ENCODE peak calls at places on chromosomes 1 and 21, in four cellular contexts. Z, G, B and A are unnamed samples. For H3K9me3 and H3K36me3, the result is how much of the 10 kb centered on the place peaks cover.

GRCh38 chr21:34186119-34186719 is 112.8 kb downstream of the MRPS6 start:
- DNase-seq in Z (no peak), B (no peak), G (no peak), A (peak)

GRCh38 chr1:175195281-175195680 is 2.7 kb upstream of the KIAA0040 start:
- DNase-seq in B (no peak), Z (no peak), G (no peak), A (no peak)

GRCh38 chr1:39098569-39099250 is 72.6 kb downstream of the NDUFS5 start:
- DNase-seq in G (peak), Z (peak), B (peak), A (peak)

GRCh38 chr1:113021430-113022085 is 51.4 kb upstream of the LRIG2 start:
- DNase-seq in B (no peak), G (peak), Z (no peak), A (no peak)

GRCh38 chr1:198780376-198780775 is 141.5 kb downstream of the PTPRC start:
- DNase-seq in G (no peak), B (no peak), Z (no peak), A (no peak)

GRCh38 chr1:110630770-110631663 is 24.9 kb upstream of the KCNA2 start:
- DNase-seq in Z (peak), B (peak), G (peak), A (peak)

GRCh38 chr1:195999022-195999421 is 609.2 kb downstream of the KCNT2 start:
- DNase-seq in Z (no peak), G (no peak), B (no peak), A (no peak)

GRCh38 chr1:236685917-236686814 is at the start of gene ACTN2:
- DNase-seq in Z (no peak), B (peak), G (peak), A (peak)

GRCh38 chr1:153611356-153611755 is 1.6 kb downstream of the S100A16 start:
- DNase-seq in B (no peak), G (no peak), Z (no peak), A (no peak)

GRCh38 chr1:47216278-47217059 is 15.6 kb downstream of the TAL1 start:
- DNase-seq in G (no peak), B (no peak), Z (no peak), A (no peak)

GRCh38 chr1:160124709-160125478 is 9.3 kb downstream of the ATP1A2 start:
- DNase-seq in G (no peak), Z (peak), B (no peak), A (peak)

GRCh38 chr1:113389953-113390834 is at the start of gene MAGI3:
- DNase-seq in G (peak), B (peak), Z (peak), A (peak)

GRCh38 chr1:227635596-227635995 is 72.2 kb downstream of the ZNF678 start:
- DNase-seq in Z (no peak), G (no peak), B (no peak), A (no peak)
- H3K9me3 ChIP-seq in Z (under half), G (under half), B (under half), A (under half)

GRCh38 chr21:39388038-39388810 is 39.3 kb upstream of the HMGN1 start:
- DNase-seq in Z (peak), B (peak), G (peak), A (peak)
- TF ChIP-seq CTCF in Z (peak), B (peak), G (peak), A (peak)

GRCh38 chr21:39218082-39218409 is 34.8 kb upstream of the PSMG1 start:
- DNase-seq in Z (no peak), G (no peak), B (no peak), A (no peak)
- H3K36me3 ChIP-seq in Z (under half), G (under half), B (under half), A (under half)

GRCh38 chr1:2808386-2808705 is 6.9 kb upstream of the TTC34 start:
- DNase-seq in G (no peak), Z (no peak), B (no peak), A (no peak)
- H3K9me3 ChIP-seq in G (under half), Z (under half), B (under half), A (under half)

GRCh38 chr1:22621761-22622160 is 14.7 kb upstream of the C1QA start:
- DNase-seq in G (no peak), Z (no peak), B (no peak), A (no peak)

GRCh38 chr1:22619808-22620207 is 16.6 kb upstream of the C1QA start:
- DNase-seq in Z (no peak), G (no peak), B (no peak), A (no peak)

GRCh38 chr1:22616571-22616970 is 19.9 kb upstream of the C1QA start:
- DNase-seq in B (no peak), G (no peak), Z (no peak), A (no peak)

GRCh38 chr1:22618056-22618455 is 18.4 kb upstream of the C1QA start:
- DNase-seq in G (no peak), Z (no peak), B (no peak), A (no peak)

DNA sequence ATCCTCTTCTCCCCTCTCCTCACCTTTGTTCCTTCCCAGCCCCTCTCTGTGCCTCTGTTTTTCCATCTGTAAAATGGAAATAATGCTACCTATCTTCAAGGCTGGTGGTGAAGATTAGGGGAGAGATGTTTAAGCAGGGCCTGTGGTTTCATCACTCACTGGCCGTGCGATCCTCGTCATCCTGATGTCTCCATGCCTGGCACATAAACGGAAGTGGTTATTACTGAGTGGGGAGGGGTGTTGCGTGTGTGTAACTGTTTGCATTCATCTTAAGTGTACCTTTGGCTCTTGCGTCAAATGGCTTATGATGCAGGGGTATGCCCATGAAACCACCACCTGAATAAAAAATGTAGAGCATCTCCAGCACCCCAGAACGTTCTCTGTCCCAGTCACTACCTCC is 17.2 kb upstream of the C1QA start:
- DNase-seq in G (no peak), Z (no peak), B (no peak), A (no peak)
- TF ChIP-seq CTCF in G (no peak), Z (no peak), B (no peak), A (no peak)

DNA sequence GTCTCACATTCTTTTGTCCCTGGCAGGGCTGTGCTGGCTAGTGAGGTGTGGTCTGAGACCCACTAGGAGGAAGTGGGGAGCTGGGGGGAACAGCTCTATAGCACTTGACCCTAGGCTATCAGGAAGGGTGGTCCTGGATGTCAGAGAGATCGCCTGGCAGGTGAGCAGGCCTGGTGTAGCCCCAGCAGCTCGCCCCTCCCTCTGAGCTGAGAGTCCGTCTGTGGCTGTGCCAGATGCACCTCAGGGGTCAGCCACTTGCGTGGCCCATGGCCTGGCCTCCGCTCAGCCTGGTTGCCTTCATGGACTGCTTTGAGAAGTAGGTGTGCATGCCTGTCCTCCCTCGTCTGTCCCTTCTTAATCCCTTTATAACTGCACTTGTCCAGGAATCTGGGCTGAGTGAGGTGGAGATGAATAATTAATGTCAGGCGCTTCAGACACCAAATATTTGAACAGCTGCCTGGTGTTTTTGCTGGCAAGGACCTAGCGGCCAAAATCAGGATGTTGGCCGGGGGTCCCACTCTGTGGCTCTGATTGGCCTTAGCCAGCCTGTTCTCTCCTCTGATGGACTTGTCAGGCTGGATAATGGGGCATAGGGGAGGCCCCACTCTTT is 30.5 kb downstream of the TMEM53 start:
- DNase-seq in G (no peak), Z (no peak), B (no peak), A (no peak)
- H3K36me3 ChIP-seq in G (under half), Z (under half), B (under half), A (under half)

GRCh38 chr1:240341365-240342250 is 249.9 kb downstream of the FMN2 start:
- DNase-seq in G (no peak), B (no peak), Z (no peak), A (no peak)

GRCh38 chr1:240342251-240342625 is 250.6 kb downstream of the FMN2 start:
- DNase-seq in G (no peak), Z (no peak), B (no peak), A (no peak)

GRCh38 chr1:240343966-240344365 is 252.3 kb downstream of the FMN2 start:
- DNase-seq in B (no peak), G (no peak), Z (no peak), A (no peak)

GRCh38 chr1:240337795-240338194 is 246.1 kb downstream of the FMN2 start:
- DNase-seq in G (peak), B (no peak), Z (no peak), A (peak)

DNA sequence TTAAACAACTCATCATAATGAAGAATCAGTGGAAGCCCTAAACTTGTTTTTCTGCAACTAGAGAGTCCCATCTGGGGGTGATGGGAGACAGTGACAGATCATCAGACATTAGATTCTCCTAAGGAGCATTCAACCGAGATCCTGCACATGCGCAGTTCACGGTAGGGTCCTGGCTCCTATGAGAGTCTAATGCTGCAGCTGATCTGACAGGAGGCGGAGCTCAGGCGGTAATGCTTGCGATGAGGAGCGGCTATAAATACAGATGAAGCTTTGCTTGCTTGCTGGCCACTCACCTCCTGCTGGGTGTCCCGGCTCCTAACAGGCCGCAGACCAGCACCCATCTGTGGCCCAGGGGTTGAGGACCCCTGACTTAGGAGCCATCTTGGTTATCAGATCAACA is 247.2 kb downstream of the FMN2 start:
- DNase-seq in Z (no peak), B (no peak), G (no peak), A (no peak)
- H3K9me3 ChIP-seq in Z (under half), B (under half), G (under half), A (under half)

GRCh38 chr1:224175615-224176014 is 7.4 kb upstream of the DEGS1 start:
- DNase-seq in B (peak), Z (no peak), G (no peak), A (peak)
- TF ChIP-seq CTCF in B (no peak), Z (no peak), G (no peak), A (no peak)

DNA sequence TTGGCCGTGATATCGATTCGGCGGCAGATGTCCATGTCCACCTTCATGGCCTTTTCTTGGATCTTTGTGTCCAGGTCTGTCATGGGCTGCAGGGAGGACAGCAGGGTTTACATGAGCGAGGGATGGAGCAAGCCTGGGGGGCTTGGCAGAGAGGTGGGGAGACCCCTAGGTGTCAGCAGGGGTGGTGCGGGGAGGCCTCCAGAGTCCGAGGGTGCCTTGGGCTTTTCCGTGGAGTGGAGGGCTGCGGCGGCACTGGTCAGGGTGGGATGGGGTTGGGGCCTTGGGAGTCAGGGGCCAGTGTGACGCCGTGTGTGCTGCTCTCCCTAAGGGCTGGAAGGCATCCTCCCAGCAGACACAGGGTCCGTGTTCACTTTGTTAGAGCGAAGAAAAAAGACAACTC is 16.1 kb upstream of the ALDH4A1 start:
- DNase-seq in G (no peak), B (no peak), Z (no peak), A (no peak)
- H3K36me3 ChIP-seq in G (under half), B (under half), Z (under half), A (under half)